ENCODE peak calls at places on chromosome 18, in four cellular contexts. One of them, this sample, is unnamed.

GRCh38 chr18:46821856-46822711 is 65.2 kb upstream of the ST8SIA5 start:
- DNase-seq in memory B cell: no peak
- DNase-seq in brain microvascular endothelial cell: no peak
- DNase-seq in H54: no peak
- DNase-seq in this sample: no peak

GRCh38 chr18:37742436-37742835 is 176.8 kb upstream of the CELF4 start:
- DNase-seq in memory B cell: no peak
- DNase-seq in brain microvascular endothelial cell: no peak
- DNase-seq in H54: no peak
- DNase-seq in this sample: peak

GRCh38 chr18:54043484-54044256 is 180.8 kb downstream of the MBD2 start:
- DNase-seq in memory B cell: no peak
- DNase-seq in brain microvascular endothelial cell: no peak
- DNase-seq in H54: no peak
- DNase-seq in this sample: no peak

GRCh38 chr18:43789234-43790000 is 512.1 kb upstream of the SYT4 start:
- DNase-seq in memory B cell: no peak
- DNase-seq in brain microvascular endothelial cell: peak
- DNase-seq in H54: no peak
- DNase-seq in this sample: no peak

GRCh38 chr18:75223687-75224347 is 13.2 kb downstream of the TSHZ1 start:
- DNase-seq in memory B cell: no peak
- DNase-seq in brain microvascular endothelial cell: no peak
- DNase-seq in H54: no peak
- DNase-seq in this sample: no peak

GRCh38 chr18:58044370-58045264 is 591 bp downstream of the NEDD4L start:
- DNase-seq in memory B cell: peak
- DNase-seq in brain microvascular endothelial cell: no peak
- DNase-seq in H54: peak
- DNase-seq in this sample: no peak

GRCh38 chr18:49847524-49847923 is 34.2 kb upstream of the ACAA2 start:
- DNase-seq in memory B cell: no peak
- DNase-seq in brain microvascular endothelial cell: no peak
- DNase-seq in H54: no peak
- DNase-seq in this sample: no peak

GRCh38 chr18:5164903-5165302 is 32.2 kb downstream of the AKAIN1 start:
- DNase-seq in memory B cell: no peak
- DNase-seq in brain microvascular endothelial cell: no peak
- DNase-seq in H54: no peak
- DNase-seq in this sample: no peak

GRCh38 chr18:79765491-79766245 is 32.1 kb upstream of the KCNG2 start:
- DNase-seq in memory B cell: no peak
- DNase-seq in brain microvascular endothelial cell: no peak
- DNase-seq in H54: no peak
- DNase-seq in this sample: no peak

GRCh38 chr18:12106516-12106915 is 12.9 kb downstream of the ANKRD62 start:
- DNase-seq in memory B cell: no peak
- DNase-seq in brain microvascular endothelial cell: no peak
- DNase-seq in H54: no peak
- DNase-seq in this sample: no peak

GRCh38 chr18:23563377-23564043 is 22.8 kb downstream of the NPC1 start:
- DNase-seq in memory B cell: no peak
- DNase-seq in brain microvascular endothelial cell: peak
- DNase-seq in H54: no peak
- DNase-seq in this sample: no peak

GRCh38 chr18:12278153-12278764 is 24.1 kb downstream of the CIDEA start:
- DNase-seq in memory B cell: no peak
- DNase-seq in brain microvascular endothelial cell: no peak
- DNase-seq in H54: no peak
- DNase-seq in this sample: no peak

GRCh38 chr18:6566338-6566911 is 151.7 kb upstream of the L3MBTL4 start:
- DNase-seq in memory B cell: no peak
- DNase-seq in brain microvascular endothelial cell: no peak
- DNase-seq in H54: no peak
- DNase-seq in this sample: no peak

GRCh38 chr18:23689031-23689615 is at the start of gene LAMA3:
- DNase-seq in memory B cell: no peak
- DNase-seq in brain microvascular endothelial cell: no peak
- DNase-seq in H54: peak
- DNase-seq in this sample: no peak